ENCODE peak calls at places on chromosome 18, in eight cellular contexts. One of them, this sample, is unnamed.

GRCh38 chr18:78069784-78070664 is 820.4 kb downstream of the GALR1 start:
- DNase-seq in fibroblast of lung: no peak
- DNase-seq in C1 segment of cervical spinal cord: peak; percentile 64
- DNase-seq in GM06990: no peak
- DNase-seq in LoVo: no peak
- DNase-seq in amygdala: peak; percentile 18
- DNase-seq in MCF 10A: no peak
- DNase-seq in Jurkat, Clone E6-1: no peak
- DNase-seq in this sample: peak; percentile 59

GRCh38 chr18:59008302-59008974 is 131.2 kb upstream of the SEC11C start:
- DNase-seq in fibroblast of lung: peak; percentile 85
- DNase-seq in C1 segment of cervical spinal cord: no peak
- DNase-seq in GM06990: no peak
- DNase-seq in LoVo: no peak
- DNase-seq in amygdala: no peak
- DNase-seq in MCF 10A: peak; percentile 76
- DNase-seq in Jurkat, Clone E6-1: no peak
- DNase-seq in this sample: no peak

GRCh38 chr18:45745817-45746461 is 22.0 kb downstream of the SLC14A1 start:
- DNase-seq in fibroblast of lung: no peak
- DNase-seq in C1 segment of cervical spinal cord: no peak
- DNase-seq in GM06990: no peak
- DNase-seq in LoVo: no peak
- DNase-seq in amygdala: no peak
- DNase-seq in MCF 10A: no peak
- DNase-seq in Jurkat, Clone E6-1: no peak
- DNase-seq in this sample: no peak

GRCh38 chr18:70417847-70418246 is 129.0 kb downstream of the SOCS6 start:
- DNase-seq in fibroblast of lung: no peak
- DNase-seq in C1 segment of cervical spinal cord: no peak
- DNase-seq in GM06990: no peak
- DNase-seq in LoVo: no peak
- DNase-seq in amygdala: no peak
- DNase-seq in MCF 10A: no peak
- DNase-seq in Jurkat, Clone E6-1: no peak
- DNase-seq in this sample: no peak

GRCh38 chr18:67517224-67517765 is 775 bp upstream of the DSEL start:
- DNase-seq in fibroblast of lung: no peak
- DNase-seq in C1 segment of cervical spinal cord: no peak
- DNase-seq in GM06990: no peak
- DNase-seq in LoVo: no peak
- DNase-seq in amygdala: no peak
- DNase-seq in MCF 10A: no peak
- DNase-seq in Jurkat, Clone E6-1: no peak
- DNase-seq in this sample: no peak

GRCh38 chr18:46416706-46417638 is 240.0 kb downstream of the LOXHD1 start:
- DNase-seq in fibroblast of lung: no peak
- DNase-seq in C1 segment of cervical spinal cord: no peak
- DNase-seq in GM06990: no peak
- DNase-seq in LoVo: no peak
- DNase-seq in amygdala: no peak
- DNase-seq in MCF 10A: peak; percentile 41
- DNase-seq in Jurkat, Clone E6-1: peak; percentile 64
- DNase-seq in this sample: no peak

GRCh38 chr18:66495844-66496243 is 108.0 kb downstream of the CDH19 start:
- DNase-seq in fibroblast of lung: peak; percentile 19
- DNase-seq in C1 segment of cervical spinal cord: peak; percentile 45
- DNase-seq in GM06990: no peak
- DNase-seq in LoVo: peak; percentile 46
- DNase-seq in amygdala: peak; percentile 33
- DNase-seq in MCF 10A: peak; percentile 81
- DNase-seq in Jurkat, Clone E6-1: peak; percentile 34
- DNase-seq in this sample: peak; percentile 6

GRCh38 chr18:51655327-51655698 is 457.8 kb upstream of the MEX3C start:
- DNase-seq in fibroblast of lung: no peak
- DNase-seq in C1 segment of cervical spinal cord: no peak
- DNase-seq in GM06990: peak; percentile 65
- DNase-seq in LoVo: no peak
- DNase-seq in amygdala: no peak
- DNase-seq in MCF 10A: peak; percentile 12
- DNase-seq in Jurkat, Clone E6-1: no peak
- DNase-seq in this sample: no peak

GRCh38 chr18:75248426-75249191 is 38.0 kb downstream of the TSHZ1 start:
- DNase-seq in fibroblast of lung: no peak
- DNase-seq in C1 segment of cervical spinal cord: peak; percentile 32
- DNase-seq in GM06990: no peak
- DNase-seq in LoVo: no peak
- DNase-seq in amygdala: no peak
- DNase-seq in MCF 10A: no peak
- DNase-seq in Jurkat, Clone E6-1: no peak
- DNase-seq in this sample: no peak

GRCh38 chr18:13437801-13438506 is 219.4 kb downstream of the LDLRAD4 start:
- DNase-seq in fibroblast of lung: no peak
- DNase-seq in C1 segment of cervical spinal cord: no peak
- DNase-seq in GM06990: no peak
- DNase-seq in LoVo: no peak
- DNase-seq in amygdala: no peak
- DNase-seq in MCF 10A: no peak
- DNase-seq in Jurkat, Clone E6-1: peak; percentile 99
- DNase-seq in this sample: no peak

GRCh38 chr18:49754866-49755265 is 58.5 kb downstream of the ACAA2 start:
- DNase-seq in fibroblast of lung: peak; percentile 39
- DNase-seq in C1 segment of cervical spinal cord: no peak
- DNase-seq in GM06990: no peak
- DNase-seq in LoVo: no peak
- DNase-seq in amygdala: no peak
- DNase-seq in MCF 10A: peak; percentile 22
- DNase-seq in Jurkat, Clone E6-1: no peak
- DNase-seq in this sample: no peak

GRCh38 chr18:354003-354402 is 86.2 kb upstream of the THOC1 start:
- DNase-seq in fibroblast of lung: no peak
- DNase-seq in C1 segment of cervical spinal cord: no peak
- DNase-seq in GM06990: no peak
- DNase-seq in LoVo: no peak
- DNase-seq in amygdala: no peak
- DNase-seq in MCF 10A: peak; percentile 23
- DNase-seq in Jurkat, Clone E6-1: no peak
- DNase-seq in this sample: no peak